ENCODE peak calls at places on chromosomes 6 and 20, in seven cellular contexts. B is MG63; O is CD8-positive, alpha-beta T cell; W is heart right ventricle; V is D341Med; R is kidney; E is neural crest cell. N is an unnamed sample.

GRCh38 chr6:37130704-37131103 is 39.2 kb upstream of the PIM1 start:
- DNase-seq in R (peak; percentile 78), B (no peak), V (no peak), O (no peak), E (no peak), W (no peak), N (peak; percentile 55)

GRCh38 chr6:124683507-124683906 is 278.7 kb upstream of the RNF217 start:
- DNase-seq in R (no peak), O (no peak), W (no peak), V (no peak), E (no peak), B (no peak), N (no peak)

GRCh38 chr20:32780749-32781402 is 18.7 kb downstream of the DNMT3B start:
- DNase-seq in O (no peak), E (peak; percentile 41), W (no peak), R (no peak), B (no peak), V (no peak), N (no peak)

GRCh38 chr20:61169870-61170269 is 82.2 kb upstream of the CDH4 start:
- DNase-seq in E (no peak), O (no peak), B (no peak), W (no peak), V (no peak), R (no peak), N (no peak)

GRCh38 chr20:1935696-1936366 is 40.6 kb downstream of the SIRPA start:
- DNase-seq in W (peak; percentile 77), O (no peak), V (no peak), R (no peak), E (no peak), B (no peak), N (peak; percentile 72)

GRCh38 chr6:34475167-34476047 is 9.5 kb downstream of the PACSIN1 start:
- DNase-seq in B (peak; percentile 9), E (no peak), O (no peak), V (no peak), W (no peak), R (no peak), N (no peak)

GRCh38 chr6:21731411-21732031 is 138.0 kb downstream of the SOX4 start:
- DNase-seq in E (no peak), V (no peak), W (no peak), R (no peak), B (no peak), O (no peak), N (no peak)

GRCh38 chr20:32642257-32643046 is 31.3 kb downstream of the C20orf203 start:
- DNase-seq in B (no peak), W (no peak), O (no peak), R (no peak), V (no peak), E (no peak), N (no peak)

GRCh38 chr6:107344383-107344782 is 115.0 kb downstream of the PDSS2 start:
- DNase-seq in B (no peak), O (no peak), R (no peak), W (no peak), V (no peak), E (no peak), N (no peak)

GRCh38 chr6:114471450-114471849 is 128.6 kb upstream of the HS3ST5 start:
- DNase-seq in B (no peak), V (no peak), R (no peak), O (no peak), W (no peak), E (no peak), N (no peak)

GRCh38 chr20:52031574-52032303 is 159.8 kb downstream of the ZFP64 start:
- DNase-seq in E (no peak), V (no peak), O (no peak), B (peak; percentile 51), W (no peak), R (no peak), N (no peak)

GRCh38 chr20:25399038-25399430 is 8.4 kb upstream of the ABHD12 start:
- DNase-seq in R (no peak), W (no peak), B (no peak), V (peak; percentile 66), E (peak; percentile 29), O (no peak), N (no peak)

GRCh38 chr6:166556871-166557322 is 29.6 kb downstream of the RAMACL start:
- DNase-seq in O (no peak), B (peak; percentile 99), E (no peak), V (no peak), R (peak; percentile 97), W (peak; percentile 80), N (peak; percentile 86)

GRCh38 chr6:119006972-119007371 is 71.5 kb downstream of the FAM184A start:
- DNase-seq in W (no peak), B (no peak), V (no peak), R (no peak), E (no peak), O (no peak), N (no peak)

GRCh38 chr20:57074386-57074785 is 192.1 kb downstream of the BMP7 start:
- DNase-seq in V (no peak), W (no peak), R (no peak), B (no peak), E (no peak), O (no peak), N (no peak)

GRCh38 chr6:168370310-168370991 is 50.9 kb upstream of the DACT2 start:
- DNase-seq in B (peak; percentile 72), E (peak; percentile 85), V (no peak), R (peak; percentile 87), W (peak; percentile 82), O (peak; percentile 85), N (peak; percentile 74)

GRCh38 chr20:39258253-39258652 is 296.1 kb downstream of the DHX35 start:
- DNase-seq in O (no peak), V (no peak), R (no peak), B (no peak), E (no peak), W (no peak), N (no peak)

GRCh38 chr6:34284563-34285545 is 36.0 kb upstream of the SMIM29 start:
- DNase-seq in B (no peak), V (no peak), W (peak; percentile 65), R (peak; percentile 85), O (no peak), E (peak; percentile 6), N (peak; percentile 55)

GRCh38 chr6:36387440-36388303 is at the start of gene ETV7:
- DNase-seq in R (no peak), V (no peak), E (no peak), O (no peak), W (peak; percentile 29), B (peak; percentile 38), N (peak; percentile 29)

GRCh38 chr6:78511019-78511418 is 356.3 kb upstream of the IRAK1BP1 start:
- DNase-seq in B (peak; percentile 60), E (no peak), O (no peak), V (no peak), W (no peak), R (no peak), N (no peak)

GRCh38 chr6:138869343-138869742 is 73.5 kb downstream of the ECT2L start:
- DNase-seq in B (peak; percentile 72), R (no peak), V (no peak), O (no peak), W (peak; percentile 55), E (no peak), N (peak; percentile 62)

GRCh38 chr6:51265426-51265825 is 446.8 kb downstream of the TFAP2B start:
- DNase-seq in B (no peak), R (no peak), W (no peak), O (no peak), V (no peak), E (no peak), N (no peak)

GRCh38 chr20:5881714-5882113 is 68.6 kb downstream of the TRMT6 start:
- DNase-seq in B (no peak), W (no peak), R (no peak), V (no peak), O (no peak), E (no peak), N (no peak)

GRCh38 chr6:15369838-15370237 is 124.0 kb downstream of the JARID2 start:
- DNase-seq in W (no peak), E (no peak), B (no peak), O (no peak), V (peak; percentile 41), R (no peak), N (no peak)

GRCh38 chr6:28980797-28981390 is 24.2 kb downstream of the ZNF311 start:
- DNase-seq in R (no peak), O (peak; percentile 57), V (peak; percentile 76), B (peak; percentile 74), E (peak; percentile 68), W (no peak), N (peak; percentile 68)

GRCh38 chr6:75386050-75386770 is 101.6 kb upstream of the TMEM30A start:
- DNase-seq in V (no peak), B (no peak), O (no peak), W (no peak), E (no peak), R (no peak), N (no peak)

GRCh38 chr6:44056392-44057237 is 70.6 kb downstream of the MRPL14 start:
- DNase-seq in R (peak; percentile 54), W (peak; percentile 73), V (peak; percentile 54), B (peak; percentile 100), O (no peak), E (no peak), N (peak; percentile 88)

GRCh38 chr6:34546551-34547321 is 9.4 kb downstream of the SPDEF start:
- DNase-seq in W (peak; percentile 66), O (no peak), R (peak; percentile 79), B (peak; percentile 62), E (no peak), V (peak; percentile 79), N (peak; percentile 64)

GRCh38 chr6:146709036-146709622 is 110.4 kb downstream of the ADGB start:
- DNase-seq in O (no peak), V (no peak), W (no peak), E (no peak), R (no peak), B (no peak), N (no peak)

GRCh38 chr6:19988555-19988954 is 151.4 kb downstream of the ID4 start:
- DNase-seq in V (no peak), E (no peak), W (no peak), O (no peak), R (no peak), B (no peak), N (no peak)

GRCh38 chr20:1816384-1817381 is 78.5 kb upstream of the SIRPA start:
- DNase-seq in O (peak; percentile 57), B (peak; percentile 88), E (no peak), R (no peak), W (no peak), V (peak; percentile 14), N (no peak)

GRCh38 chr6:136956590-136957573 is 34.8 kb downstream of the SLC35D3 start:
- DNase-seq in V (no peak), R (no peak), W (no peak), O (no peak), B (no peak), E (no peak), N (no peak)

GRCh38 chr6:140175486-140175885 is 801.0 kb upstream of the CITED2 start:
- DNase-seq in B (no peak), O (no peak), E (no peak), R (no peak), W (no peak), V (no peak), N (no peak)

N was measured in left cardiac atrium.